ENCODE peak calls at places on chromosomes 13 and 19, in ten cellular contexts. X, H, T, K, V, Y, S, F, U and R are unnamed samples.

GRCh38 chr13:30224732-30225131 is 82.6 kb downstream of the KATNAL1 start:
- DNase-seq in X (no peak), H (no peak), T (no peak), K (no peak), V (no peak), Y (no peak), S (no peak), F (no peak), U (no peak), R (no peak)

GRCh38 chr13:69044629-69045028 is 1063.0 kb upstream of the ATXN8OS start:
- DNase-seq in X (no peak), H (no peak), T (no peak), K (no peak), V (no peak), Y (no peak), S (no peak), F (no peak), U (no peak), R (no peak)

GRCh38 chr19:34228347-34228746 is 26.0 kb upstream of the GARRE1 start:
- DNase-seq in X (no peak), H (no peak), T (no peak), K (no peak), V (no peak), Y (no peak), S (no peak), F (no peak), U (no peak), R (no peak)

GRCh38 chr13:110311721-110312668 is 4.9 kb downstream of the COL4A2 start:
- DNase-seq in X (no peak), H (no peak), T (no peak), K (no peak), V (no peak), Y (no peak), S (no peak), F (no peak), U (no peak), R (no peak)

GRCh38 chr13:75357576-75358295 is 124.2 kb downstream of the TBC1D4 start:
- DNase-seq in X (peak), H (peak), T (peak), K (peak), V (peak), Y (peak), S (peak), F (peak), U (peak), R (peak)

GRCh38 chr13:113930711-113931637 is 42.9 kb downstream of the C13orf46 start:
- DNase-seq in X (no peak), H (no peak), T (peak), K (no peak), V (peak), Y (no peak), S (peak), F (peak), U (peak), R (no peak)

GRCh38 chr19:17831419-17831888 is 10.1 kb upstream of the INSL3 start:
- DNase-seq in X (no peak), H (no peak), T (no peak), K (peak), V (no peak), Y (no peak), S (no peak), F (no peak), U (no peak), R (no peak)

GRCh38 chr19:43623889-43624670 is 4.7 kb upstream of the ZNF428 start:
- DNase-seq in X (no peak), H (peak), T (no peak), K (peak), V (no peak), Y (no peak), S (no peak), F (no peak), U (no peak), R (no peak)

GRCh38 chr13:82698383-82698782 is 1183.9 kb downstream of the SLITRK1 start:
- DNase-seq in X (no peak), H (no peak), T (no peak), K (no peak), V (no peak), Y (no peak), S (no peak), F (no peak), U (no peak), R (no peak)

GRCh38 chr13:48161530-48162179 is 66.8 kb upstream of the MED4 start:
- DNase-seq in X (no peak), H (no peak), T (no peak), K (no peak), V (no peak), Y (no peak), S (no peak), F (no peak), U (no peak), R (peak)

GRCh38 chr13:110017379-110017778 is 231.0 kb upstream of the IRS2 start:
- DNase-seq in X (no peak), H (no peak), T (no peak), K (no peak), V (no peak), Y (no peak), S (no peak), F (no peak), U (no peak), R (no peak)

GRCh38 chr19:39194832-39195542 is 1.8 kb upstream of the NCCRP1 start:
- DNase-seq in X (no peak), H (no peak), T (no peak), K (no peak), V (no peak), Y (peak), S (no peak), F (no peak), U (no peak), R (no peak)

GRCh38 chr19:8697671-8698432 is 743 bp downstream of the ACTL9 start:
- DNase-seq in X (no peak), H (no peak), T (no peak), K (peak), V (no peak), Y (no peak), S (no peak), F (peak), U (peak), R (no peak)

GRCh38 chr19:32673573-32673972 is 1.4 kb downstream of the ANKRD27 start:
- DNase-seq in X (no peak), H (no peak), T (no peak), K (no peak), V (no peak), Y (no peak), S (no peak), F (no peak), U (no peak), R (no peak)

GRCh38 chr19:1853295-1854031 is 5.2 kb upstream of the REXO1 start:
- DNase-seq in X (peak), H (peak), T (peak), K (peak), V (peak), Y (peak), S (peak), F (peak), U (peak), R (no peak)

GRCh38 chr19:49491804-49492572 is 4.2 kb upstream of the RPS11 start:
- DNase-seq in X (no peak), H (no peak), T (no peak), K (no peak), V (no peak), Y (no peak), S (no peak), F (no peak), U (no peak), R (no peak)

GRCh38 chr19:50896591-50897190 is 14.5 kb downstream of the KLK4 start:
- DNase-seq in X (peak), H (peak), T (no peak), K (no peak), V (no peak), Y (no peak), S (peak), F (peak), U (no peak), R (no peak)

GRCh38 chr19:43354305-43354627 is 780 bp downstream of the CD177 start:
- DNase-seq in X (no peak), H (no peak), T (no peak), K (peak), V (no peak), Y (peak), S (no peak), F (peak), U (no peak), R (no peak)

GRCh38 chr13:98500963-98501421 is 75.9 kb downstream of the STK24 start:
- DNase-seq in X (no peak), H (no peak), T (no peak), K (no peak), V (no peak), Y (no peak), S (no peak), F (no peak), U (no peak), R (no peak)

GRCh38 chr19:40347476-40348124 is 597 bp downstream of the C19orf47 start:
- DNase-seq in X (peak), H (no peak), T (no peak), K (no peak), V (no peak), Y (no peak), S (no peak), F (no peak), U (no peak), R (no peak)

GRCh38 chr13:28022848-28023518 is 34.5 kb upstream of the URAD start:
- DNase-seq in X (no peak), H (no peak), T (no peak), K (peak), V (no peak), Y (peak), S (no peak), F (no peak), U (no peak), R (no peak)

GRCh38 chr13:45021250-45021649 is 31.9 kb downstream of the GPALPP1 start:
- DNase-seq in X (no peak), H (no peak), T (no peak), K (no peak), V (no peak), Y (no peak), S (no peak), F (no peak), U (no peak), R (no peak)

GRCh38 chr13:43763143-43763759 is 23.5 kb downstream of the ENOX1 start:
- DNase-seq in X (no peak), H (no peak), T (no peak), K (no peak), V (no peak), Y (no peak), S (no peak), F (no peak), U (no peak), R (no peak)

GRCh38 chr19:29370276-29370675 is 155.5 kb upstream of the VSTM2B start:
- DNase-seq in X (no peak), H (no peak), T (no peak), K (no peak), V (no peak), Y (no peak), S (no peak), F (no peak), U (no peak), R (no peak)